ENCODE peak calls at places on chromosome 2, in ten cellular contexts. S, P, I, J, R, H, W, T, K and A are unnamed samples. For H3K4me1 and H4K20me1, the result is how much of the 10 kb centered on the place peaks cover.

GRCh38 chr2:44245068-44245861 is 30.0 kb upstream of the SLC3A1 start:
- DNase-seq in I (no peak), J (no peak), K (no peak), T (no peak), H (no peak), R (peak), S (no peak), P (no peak), W (no peak), A (peak)

GRCh38 chr2:51085679-51086078 is 53.7 kb upstream of the NRXN1 start:
- DNase-seq in R (no peak), J (no peak), P (no peak), H (no peak), T (no peak), K (no peak), S (no peak), W (no peak), I (no peak), A (no peak)

GRCh38 chr2:128494640-128495321 is 176.1 kb upstream of the HS6ST1 start:
- DNase-seq in I (peak), R (no peak), J (no peak), T (no peak), K (peak), H (no peak), S (no peak), W (no peak), P (no peak), A (no peak)

GRCh38 chr2:232207174-232207573 is 171.4 kb upstream of the ALPP start:
- DNase-seq in W (no peak), S (no peak), I (peak), R (no peak), T (no peak), H (no peak), K (no peak), P (no peak), J (no peak), A (no peak)

GRCh38 chr2:30300456-30301221 is 69.3 kb downstream of the LBH start:
- DNase-seq in R (peak), S (peak), W (no peak), K (peak), J (no peak), T (no peak), I (peak), H (peak), P (peak), A (no peak)

GRCh38 chr2:74440005-74440377 is 1.7 kb downstream of the RTKN start:
- DNase-seq in K (peak), R (peak), J (no peak), P (peak), W (no peak), H (peak), S (peak), I (no peak), T (no peak), A (peak)

GRCh38 chr2:69554981-69555380 is 88.6 kb downstream of the AAK1 start:
- DNase-seq in K (no peak), H (no peak), P (no peak), W (no peak), I (no peak), S (no peak), J (no peak), T (no peak), R (no peak), A (peak)

GRCh38 chr2:100580474-100581264 is 17.9 kb downstream of the PDCL3 start:
- DNase-seq in R (no peak), W (no peak), I (no peak), K (no peak), H (no peak), S (no peak), T (no peak), J (no peak), P (no peak), A (no peak)

GRCh38 chr2:240412211-240412830 is 23.1 kb upstream of the GPC1 start:
- DNase-seq in I (no peak), S (no peak), J (no peak), H (peak), R (no peak), T (no peak), W (no peak), K (peak), P (no peak), A (no peak)

GRCh38 chr2:119826370-119826961 is 66.7 kb downstream of the PTPN4 start:
- DNase-seq in W (no peak), R (peak), T (peak), H (peak), I (no peak), K (peak), S (peak), P (peak), J (peak), A (no peak)

GRCh38 chr2:178279142-178279541 is 84.8 kb downstream of the OSBPL6 start:
- DNase-seq in K (peak), T (no peak), J (peak), W (no peak), P (peak), I (peak), S (peak), H (peak), R (peak), A (peak)

GRCh38 chr2:163735692-163736432 is at the start of gene FIGN:
- DNase-seq in T (peak), R (peak), K (peak), P (peak), H (peak), J (peak), S (peak), W (no peak), I (peak), A (peak)

GRCh38 chr2:201523506-201523905 is 72.0 kb downstream of the STRADB start:
- DNase-seq in W (no peak), H (no peak), K (no peak), I (peak), J (no peak), S (peak), R (no peak), T (no peak), P (peak), A (no peak)

GRCh38 chr2:241950413-241950863 is 80.9 kb downstream of the RTP5 start:
- DNase-seq in K (no peak), R (no peak), H (no peak), S (no peak), T (no peak), J (no peak), P (no peak), W (no peak), I (no peak), A (no peak)

GRCh38 chr2:13942111-13942510 is 690.4 kb upstream of the LRATD1 start:
- DNase-seq in K (no peak), P (no peak), S (no peak), J (no peak), H (no peak), I (no peak), T (no peak), R (no peak), W (no peak), A (no peak)

GRCh38 chr2:177598321-177598922 is 205.8 kb downstream of the AGPS start:
- DNase-seq in I (peak), S (peak), H (no peak), R (no peak), T (no peak), P (peak), J (no peak), K (peak), W (no peak), A (no peak)

GRCh38 chr2:160747771-160748170 is 254.2 kb upstream of the RBMS1 start:
- DNase-seq in S (peak), T (no peak), P (peak), I (peak), W (no peak), K (peak), J (no peak), R (no peak), H (no peak), A (peak)

GRCh38 chr2:133092571-133092970 is 422.6 kb upstream of the LYPD1 start:
- DNase-seq in K (peak), I (peak), J (no peak), T (no peak), H (no peak), W (no peak), R (no peak), P (peak), S (peak), A (no peak)

GRCh38 chr2:113910967-113911678 is 21.2 kb downstream of the ACTR3 start:
- DNase-seq in I (no peak), W (no peak), J (no peak), P (no peak), S (no peak), T (no peak), R (no peak), H (no peak), K (peak), A (no peak)

GRCh38 chr2:113910110-113910717 is 20.3 kb downstream of the ACTR3 start:
- DNase-seq in S (peak), K (no peak), H (no peak), R (no peak), I (peak), W (peak), T (no peak), J (peak), P (peak), A (peak)

GRCh38 chr2:113901943-113902342 is 12.1 kb downstream of the ACTR3 start:
- DNase-seq in W (no peak), P (no peak), H (no peak), S (no peak), T (no peak), J (no peak), R (no peak), I (no peak), K (no peak), A (no peak)

GRCh38 chr2:113906647-113907046 is 16.8 kb downstream of the ACTR3 start:
- DNase-seq in I (no peak), S (no peak), T (no peak), R (no peak), H (no peak), J (no peak), W (no peak), P (no peak), K (no peak), A (no peak)

DNA sequence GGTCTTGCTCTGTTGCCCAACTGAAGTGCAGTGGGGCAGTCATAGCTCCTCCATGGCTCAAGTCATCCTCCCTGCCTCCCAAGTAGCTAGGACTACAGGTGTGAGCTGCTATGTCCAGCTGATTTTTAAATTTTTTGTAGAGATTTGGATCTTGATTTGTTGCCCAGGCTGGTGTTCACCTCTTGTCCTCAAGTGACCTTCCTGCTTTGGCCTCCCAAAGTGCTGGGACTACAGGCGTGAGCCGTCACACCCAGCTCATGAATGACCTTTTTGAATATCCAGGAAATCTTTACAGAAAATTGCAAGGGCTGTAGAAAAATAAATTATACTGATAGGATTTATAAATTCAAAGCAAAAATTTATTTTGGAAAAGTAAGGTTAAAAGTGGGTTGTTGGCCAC is 17.4 kb downstream of the ACTR3 start:
- DNase-seq in R (no peak), P (no peak), T (no peak), J (no peak), W (no peak), K (no peak), S (no peak), I (no peak), H (no peak), A (no peak)
- H3K4me1 ChIP-seq in R (half or more), P (under half), T (under half), J (under half), W (under half), K (under half), S (under half), I (under half), H (under half), A (under half)

DNA sequence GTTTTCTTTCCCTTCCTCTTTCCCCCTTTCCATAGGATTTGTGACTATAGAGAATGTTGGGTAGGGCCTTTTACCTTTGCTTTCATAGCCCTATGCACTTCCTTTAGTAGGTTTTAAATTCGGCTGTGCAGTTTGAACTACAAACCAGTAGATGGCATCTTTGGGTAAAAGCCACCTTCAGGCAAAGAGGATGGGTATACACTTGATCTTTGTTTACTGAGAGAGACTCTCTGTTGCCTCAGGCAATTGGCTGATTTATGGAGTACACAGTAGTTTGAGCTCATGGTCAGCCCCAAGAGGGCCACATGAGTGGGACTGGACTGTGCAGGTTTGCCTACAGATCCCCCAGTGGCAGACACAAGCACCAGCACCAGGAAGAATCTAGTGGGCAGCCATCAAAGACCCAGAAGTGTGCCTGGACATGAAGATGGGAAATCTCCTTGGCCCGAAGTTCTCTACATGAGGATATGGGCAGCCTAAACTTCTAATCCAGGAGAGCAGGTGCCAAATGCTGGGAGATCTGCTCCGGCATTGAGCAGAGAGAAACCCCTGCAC is 1304.3 kb upstream of the DDX18 start:
- DNase-seq in I (no peak), P (no peak), S (peak), W (no peak), J (peak), T (peak), R (peak), K (no peak), H (peak), A (no peak)
- H4K20me1 ChIP-seq in I (under half), P (under half), S (under half), W (under half), J (under half), T (under half), R (under half), K (under half), H (under half), A (under half)

GRCh38 chr2:3075316-3075715 is 302.3 kb downstream of the EIPR1 start:
- DNase-seq in T (no peak), P (no peak), I (no peak), S (no peak), H (no peak), J (no peak), W (no peak), R (no peak), K (no peak), A (no peak)

GRCh38 chr2:3075941-3076340 is 301.7 kb downstream of the EIPR1 start:
- DNase-seq in K (no peak), T (no peak), R (no peak), I (no peak), H (no peak), W (no peak), S (no peak), P (no peak), J (no peak), A (no peak)

GRCh38 chr2:3071645-3072044 is 306.0 kb downstream of the EIPR1 start:
- DNase-seq in J (no peak), P (no peak), K (no peak), H (no peak), W (no peak), S (no peak), I (no peak), R (no peak), T (no peak), A (no peak)

GRCh38 chr2:3073721-3074120 is 303.9 kb downstream of the EIPR1 start:
- DNase-seq in S (no peak), I (no peak), T (no peak), R (peak), J (no peak), W (no peak), H (peak), P (no peak), K (no peak), A (no peak)

GRCh38 chr2:3073196-3073595 is 304.4 kb downstream of the EIPR1 start:
- DNase-seq in I (no peak), S (no peak), K (no peak), H (no peak), P (no peak), J (no peak), R (no peak), W (no peak), T (no peak), A (no peak)
- H3K4me1 ChIP-seq in I (under half), S (under half), K (under half), H (under half), P (under half), J (under half), R (under half), W (under half), T (under half), A (under half)

GRCh38 chr2:158464426-158465281 is 7.9 kb downstream of the PKP4 start:
- DNase-seq in R (peak), P (peak), K (no peak), S (peak), W (no peak), T (peak), H (peak), J (peak), I (peak), A (no peak)
- H4K20me1 ChIP-seq in R (half or more), P (under half), K (under half), S (under half), W (under half), T (under half), H (half or more), J (under half), I (under half), A (under half)